ENCODE peak calls at places on chromosomes 6 and 20, in four cellular contexts. X is stimulated activated naive B cell treated with anti-CD40 and anti-IgM and Interleukin-4, amounts not matched to agents 10 μg/mL and 1 μg/mL and 100 μg/mL, for 72 hours; C is SHP77; U is endothelial cell. M is an unnamed sample.

GRCh38 chr20:49750611-49751396 is 37.1 kb upstream of the B4GALT5 start:
- DNase-seq in X (peak), C (no peak), U (no peak), M (peak)

GRCh38 chr6:149750136-149750609 is 632 bp downstream of the PCMT1 start:
- DNase-seq in X (peak), C (peak), U (peak), M (peak)

GRCh38 chr6:80767808-80768207 is 661.3 kb downstream of the BCKDHB start:
- DNase-seq in X (no peak), C (no peak), U (no peak), M (no peak)

GRCh38 chr20:60993647-60994046 is 258.4 kb upstream of the CDH4 start:
- DNase-seq in C (peak), X (no peak), U (peak), M (no peak)

GRCh38 chr6:109000289-109000688 is 94.4 kb downstream of the SESN1 start:
- DNase-seq in U (no peak), C (no peak), X (no peak), M (no peak)

GRCh38 chr20:2545594-2545993 is 9.2 kb downstream of the TMC2 start:
- DNase-seq in U (no peak), X (no peak), C (no peak), M (no peak)

GRCh38 chr20:34337544-34337943 is 25.5 kb upstream of the ITCH start:
- DNase-seq in U (no peak), C (no peak), X (no peak), M (no peak)

GRCh38 chr6:167702241-167702827 is 124.4 kb upstream of the AFDN start:
- DNase-seq in C (no peak), U (no peak), X (no peak), M (no peak)

GRCh38 chr6:6003334-6004146 is 3.2 kb downstream of the NRN1 start:
- DNase-seq in U (peak), C (no peak), X (no peak), M (peak)

GRCh38 chr20:22466447-22467171 is 117.8 kb downstream of the FOXA2 start:
- DNase-seq in C (peak), X (no peak), U (no peak), M (no peak)

GRCh38 chr6:124066995-124067552 is 263.4 kb downstream of the NKAIN2 start:
- DNase-seq in C (no peak), X (no peak), U (no peak), M (no peak)

GRCh38 chr6:105509506-105510331 is 106.8 kb upstream of the PREP start:
- DNase-seq in X (no peak), C (no peak), U (peak), M (no peak)

GRCh38 chr20:56995635-56996075 is 270.8 kb downstream of the BMP7 start:
- DNase-seq in X (no peak), C (peak), U (peak), M (peak)

GRCh38 chr6:90892271-90892670 is 305.4 kb upstream of the MAP3K7 start:
- DNase-seq in U (no peak), C (no peak), X (no peak), M (no peak)

GRCh38 chr6:170289971-170290305 is 940 bp downstream of the DLL1 start:
- DNase-seq in C (no peak), X (no peak), U (no peak), M (no peak)

GRCh38 chr6:30990422-30991086 is 7.0 kb downstream of the MUC21 start:
- DNase-seq in X (no peak), U (no peak), C (no peak), M (no peak)

GRCh38 chr6:131136021-131136847 is 967 bp downstream of the AKAP7 start:
- DNase-seq in X (no peak), C (no peak), U (no peak), M (no peak)

GRCh38 chr6:94254689-94255088 is 835.3 kb upstream of the EPHA7 start:
- DNase-seq in C (no peak), U (no peak), X (no peak), M (no peak)

GRCh38 chr6:3176562-3177355 is 19.4 kb upstream of the TUBB2A start:
- DNase-seq in C (peak), U (no peak), X (no peak), M (no peak)

GRCh38 chr6:17705428-17705777 is 1.3 kb downstream of the NUP153 start:
- DNase-seq in C (no peak), U (peak), X (no peak), M (peak)

GRCh38 chr6:165615629-165616028 is 47.4 kb downstream of the PDE10A start:
- DNase-seq in U (no peak), C (no peak), X (no peak), M (no peak)

GRCh38 chr6:8180327-8181161 is 78.2 kb upstream of the EEF1E1 start:
- DNase-seq in X (no peak), U (no peak), C (no peak), M (no peak)

GRCh38 chr20:49713779-49714712 is at the start of gene B4GALT5:
- DNase-seq in C (peak), U (peak), X (peak), M (peak)

GRCh38 chr20:31721408-31722332 is 998 bp downstream of the BCL2L1 start:
- DNase-seq in X (no peak), C (no peak), U (no peak), M (no peak)

GRCh38 chr20:44475694-44476560 is at the start of gene TTPAL:
- DNase-seq in X (peak), U (peak), C (peak), M (peak)

GRCh38 chr20:22496817-22497216 is 87.6 kb downstream of the FOXA2 start:
- DNase-seq in X (no peak), U (no peak), C (no peak), M (no peak)

GRCh38 chr20:37142708-37143107 is 36.4 kb upstream of the RPN2 start:
- DNase-seq in C (no peak), U (no peak), X (no peak), M (no peak)

GRCh38 chr20:58160451-58161051 is 67.9 kb downstream of the ANKRD60 start:
- DNase-seq in U (no peak), C (no peak), X (no peak), M (no peak)

GRCh38 chr6:117783280-117783679 is 108.0 kb downstream of the NUS1 start:
- DNase-seq in U (no peak), C (no peak), X (no peak), M (no peak)

GRCh38 chr6:36615018-36615761 is 21.0 kb downstream of the SRSF3 start:
- DNase-seq in U (peak), X (no peak), C (peak), M (peak)

GRCh38 chr6:137024172-137024990 is 20.4 kb downstream of the IL20RA start:
- DNase-seq in X (no peak), C (no peak), U (no peak), M (no peak)

GRCh38 chr6:82040405-82041221 is 206.9 kb downstream of the IBTK start:
- DNase-seq in X (no peak), U (peak), C (peak), M (peak)

GRCh38 chr6:51541847-51542246 is 545.6 kb downstream of the PKHD1 start:
- DNase-seq in U (no peak), C (no peak), X (no peak), M (no peak)

GRCh38 chr6:62286470-62286843 is 432 bp upstream of the KHDRBS2 start:
- DNase-seq in X (no peak), U (no peak), C (peak), M (no peak)

GRCh38 chr6:167238694-167239467 is 52.2 kb upstream of the UNC93A start:
- DNase-seq in X (no peak), C (no peak), U (no peak), M (no peak)

GRCh38 chr6:20172842-20173456 is 39.3 kb downstream of the MBOAT1 start:
- DNase-seq in U (no peak), X (no peak), C (no peak), M (no peak)

GRCh38 chr6:163415620-163416379 is 1.3 kb downstream of the QKI start:
- DNase-seq in U (peak), C (no peak), X (peak), M (peak)

M was measured in GM20000.